ENCODE peak calls at places on chromosomes 2 and 18, in nine cellular contexts. I, L, Y, F, K, O, G, W and S are unnamed samples.
A peak's percentile ranks its signal among the peaks of the same experiment; 100 is the strongest.

GRCh38 chr2:40625849-40626248 is 174.0 kb upstream of the SLC8A1 start:
- DNase-seq in I (no peak), L (no peak), Y (no peak), F (peak; percentile 23), K (no peak), O (peak; percentile 71), G (no peak), W (no peak), S (no peak)

GRCh38 chr2:217622205-217622621 is 380.6 kb downstream of the TNS1 start:
- DNase-seq in I (no peak), L (peak; percentile 34), Y (peak; percentile 87), F (no peak), K (no peak), O (peak; percentile 26), G (peak; percentile 59), W (peak; percentile 50), S (peak; percentile 96)

GRCh38 chr2:23788100-23788499 is 138.8 kb downstream of the ATAD2B start:
- DNase-seq in I (no peak), L (no peak), Y (no peak), F (no peak), K (no peak), O (no peak), G (no peak), W (no peak), S (no peak)

GRCh38 chr2:8803658-8804379 is 33.6 kb downstream of the KIDINS220 start:
- DNase-seq in I (no peak), L (no peak), Y (peak; percentile 28), F (peak; percentile 87), K (no peak), O (peak; percentile 89), G (no peak), W (no peak), S (peak; percentile 49)

GRCh38 chr2:217033191-217033590 is 173.3 kb upstream of the TNP1 start:
- DNase-seq in I (no peak), L (no peak), Y (no peak), F (no peak), K (no peak), O (no peak), G (no peak), W (no peak), S (peak; percentile 14)

GRCh38 chr2:110104025-110104771 is 11.4 kb downstream of the MALL start:
- DNase-seq in I (no peak), L (no peak), Y (no peak), F (no peak), K (peak; percentile 88), O (no peak), G (no peak), W (no peak), S (no peak)

GRCh38 chr2:166651080-166651675 is 157.1 kb upstream of the SCN7A start:
- DNase-seq in I (no peak), L (no peak), Y (peak; percentile 35), F (peak; percentile 78), K (no peak), O (peak; percentile 70), G (no peak), W (no peak), S (no peak)

GRCh38 chr18:8745355-8746014 is 40.1 kb downstream of the MTCL1 start:
- DNase-seq in I (no peak), L (no peak), Y (no peak), F (no peak), K (no peak), O (no peak), G (no peak), W (no peak), S (no peak)

GRCh38 chr18:23875966-23876365 is 138.6 kb upstream of the TTC39C start:
- DNase-seq in I (no peak), L (no peak), Y (no peak), F (no peak), K (no peak), O (no peak), G (no peak), W (no peak), S (no peak)

GRCh38 chr2:191631754-191632153 is 46.2 kb upstream of the NABP1 start:
- DNase-seq in I (no peak), L (no peak), Y (no peak), F (no peak), K (no peak), O (peak; percentile 86), G (no peak), W (no peak), S (peak; percentile 73)

GRCh38 chr2:161999331-161999730 is 74.7 kb downstream of the DPP4 start:
- DNase-seq in I (no peak), L (no peak), Y (no peak), F (peak; percentile 26), K (no peak), O (no peak), G (no peak), W (no peak), S (no peak)

GRCh38 chr2:73172963-73173362 is 29.4 kb upstream of the NOTO start:
- DNase-seq in I (no peak), L (no peak), Y (no peak), F (no peak), K (no peak), O (peak; percentile 11), G (no peak), W (no peak), S (no peak)

GRCh38 chr18:43341014-43341413 is 63.7 kb upstream of the SYT4 start:
- DNase-seq in I (no peak), L (no peak), Y (no peak), F (no peak), K (no peak), O (no peak), G (peak; percentile 13), W (no peak), S (no peak)
- H3K4me1 ChIP-seq in I (no peaks in the 10 kb centered on the region), L (no peaks in the 10 kb centered on the region), Y (no peaks in the 10 kb centered on the region), F (no peaks in the 10 kb centered on the region), K (no peaks in the 10 kb centered on the region), O (no peaks in the 10 kb centered on the region), G (no peaks in the 10 kb centered on the region), W (no peaks in the 10 kb centered on the region), S (no peaks in the 10 kb centered on the region)

GRCh38 chr2:147440694-147441093 is 404.1 kb upstream of the ACVR2A start:
- DNase-seq in I (no peak), L (no peak), Y (no peak), F (no peak), K (no peak), O (no peak), G (no peak), W (no peak), S (no peak)
- H3K27ac ChIP-seq in I (no peak overlapping the region), L (no peak overlapping the region), Y (no peak overlapping the region), F (no peak overlapping the region), K (no peak overlapping the region), O (no peak overlapping the region), G (no peak overlapping the region), W (no peak overlapping the region), S (peak overlapping the region; percentile 73)

GRCh38 chr2:207771421-207771820 is 1.7 kb upstream of the FZD5 start:
- DNase-seq in I (no peak), L (no peak), Y (no peak), F (no peak), K (no peak), O (no peak), G (no peak), W (no peak), S (no peak)

GRCh38 chr2:207768891-207769596 is 662 bp downstream of the FZD5 start:
- DNase-seq in I (no peak), L (no peak), Y (peak; percentile 76), F (peak; percentile 41), K (peak; percentile 42), O (peak; percentile 37), G (peak; percentile 25), W (no peak), S (peak; percentile 33)

GRCh38 chr2:207772844-207773205 is 3.1 kb upstream of the FZD5 start:
- DNase-seq in I (no peak), L (no peak), Y (no peak), F (no peak), K (no peak), O (no peak), G (no peak), W (no peak), S (no peak)

GRCh38 chr2:207772081-207772843 is 2.6 kb upstream of the FZD5 start:
- DNase-seq in I (no peak), L (peak; percentile 60), Y (peak; percentile 84), F (no peak), K (no peak), O (peak; percentile 60), G (no peak), W (peak; percentile 97), S (no peak)

DNA sequence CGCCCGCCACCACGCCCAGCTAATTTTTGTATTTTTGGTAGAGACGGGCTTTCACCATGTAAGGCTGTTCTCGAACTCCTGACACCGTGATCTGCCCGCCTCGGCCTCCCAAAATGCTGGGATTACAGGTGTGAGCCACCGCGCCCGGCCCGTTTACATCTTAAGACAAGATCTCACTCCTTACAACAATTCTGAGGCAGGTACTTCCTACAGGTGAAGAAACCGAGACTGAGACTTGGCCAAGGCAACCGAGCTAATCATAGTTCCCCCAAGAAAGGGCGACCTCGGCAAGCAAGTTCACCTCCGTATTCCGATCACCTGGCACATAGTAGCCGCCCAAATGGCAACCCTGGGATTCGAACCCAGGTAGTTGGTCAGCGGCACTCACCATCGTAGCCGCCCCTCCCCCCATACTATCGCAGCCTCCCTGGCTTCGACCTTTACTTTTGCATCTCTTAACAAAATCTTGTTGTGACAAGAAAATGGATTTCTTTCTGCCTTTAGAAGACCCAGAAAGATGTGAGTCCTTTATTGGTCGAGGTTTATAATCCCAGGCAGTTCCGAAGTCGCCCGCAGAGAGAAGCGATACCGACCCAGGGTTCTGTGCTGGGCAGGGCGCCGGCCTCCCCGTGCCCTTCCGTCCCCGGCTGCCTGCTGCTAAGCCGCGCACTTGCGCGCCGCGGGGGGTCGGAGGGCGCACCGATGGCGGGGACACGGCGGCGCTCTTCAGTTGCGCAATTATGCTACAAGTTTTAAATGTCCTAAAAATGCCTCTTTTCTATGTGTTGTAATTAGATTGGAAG is 1.1 kb upstream of the FZD5 start:
- DNase-seq in I (no peak), L (peak; percentile 43), Y (peak; percentile 38), F (peak; percentile 7), K (peak; percentile 31), O (peak; percentile 37), G (peak; percentile 21), W (peak; percentile 65), S (no peak)
- H3K4me3 ChIP-seq in I (peak overlapping the region; percentile 93), L (peak overlapping the region; percentile 93), Y (peak overlapping the region; percentile 12), F (no peak overlapping the region), K (peak overlapping the region; percentile 31), O (peak overlapping the region; percentile 30), G (peak overlapping the region; percentile 66), W (peak overlapping the region; percentile 89), S (no peak overlapping the region)

GRCh38 chr2:37586663-37587409 is 84.6 kb downstream of the CDC42EP3 start:
- DNase-seq in I (no peak), L (no peak), Y (no peak), F (no peak), K (no peak), O (no peak), G (no peak), W (peak; percentile 23), S (no peak)
- H3K4me1 ChIP-seq in I (peaks cover 53% of the 10 kb centered on the region), L (peaks cover 19% of the 10 kb centered on the region), Y (peaks cover 2% of the 10 kb centered on the region), F (peaks cover 90% of the 10 kb centered on the region), K (no peaks in the 10 kb centered on the region), O (no peaks in the 10 kb centered on the region), G (peaks cover 30% of the 10 kb centered on the region), W (peaks cover 44% of the 10 kb centered on the region), S (peaks cover 69% of the 10 kb centered on the region)

GRCh38 chr2:61448229-61448628 is 22.7 kb downstream of the USP34 start:
- DNase-seq in I (no peak), L (no peak), Y (no peak), F (no peak), K (no peak), O (no peak), G (no peak), W (no peak), S (no peak)
- H3K27ac ChIP-seq in I (no peak overlapping the region), L (no peak overlapping the region), Y (no peak overlapping the region), F (no peak overlapping the region), K (no peak overlapping the region), O (peak overlapping the region; percentile 60), G (no peak overlapping the region), W (no peak overlapping the region), S (no peak overlapping the region)

GRCh38 chr2:170190172-170190571 is 12.2 kb downstream of the MYO3B start:
- DNase-seq in I (no peak), L (no peak), Y (no peak), F (no peak), K (no peak), O (no peak), G (no peak), W (no peak), S (no peak)
- H3K4me3 ChIP-seq in I (no peak overlapping the region), L (no peak overlapping the region), Y (no peak overlapping the region), F (no peak overlapping the region), K (no peak overlapping the region), O (no peak overlapping the region), G (no peak overlapping the region), W (no peak overlapping the region), S (no peak overlapping the region)